ENCODE peak calls at places on chromosome 15, in nine cellular contexts. P is hepatic stellate cell; B is NCI-H345; L is fibroblast of villous mesenchyme; W is fibroblast of pulmonary artery; Q is activated effector memory CD4-positive, alpha-beta T cell treated with Interleukin-2 at 50 U/mL for 16 hours; N is activated T-cell treated with anti-CD3 and anti-CD28 coated beads for 24 hours; I is lower lobe of right lung; E is AG09319. G is an unnamed sample.

GRCh38 chr15:48720646-48721045 is 75.1 kb upstream of the FBN1 start:
- DNase-seq in L (peak; percentile 28), W (peak; percentile 42), I (no peak), E (no peak), B (no peak), Q (no peak), P (no peak), N (no peak), G (no peak)

GRCh38 chr15:68061578-68061977 is 7.5 kb downstream of the PIAS1 start:
- DNase-seq in P (no peak), L (no peak), W (no peak), N (no peak), B (no peak), I (no peak), E (no peak), Q (no peak), G (no peak)

GRCh38 chr15:71701808-71702207 is 108.5 kb upstream of the NR2E3 start:
- DNase-seq in E (no peak), W (no peak), I (no peak), L (no peak), B (no peak), Q (no peak), P (no peak), N (no peak), G (no peak)

GRCh38 chr15:77836116-77836798 is 203.5 kb upstream of the LINGO1 start:
- DNase-seq in W (peak; percentile 37), N (no peak), I (no peak), E (no peak), P (peak; percentile 81), Q (no peak), L (peak; percentile 28), B (no peak), G (no peak)

GRCh38 chr15:88738796-88739195 is 64.4 kb upstream of the ACAN start:
- DNase-seq in E (no peak), B (no peak), P (peak; percentile 89), N (no peak), Q (no peak), L (no peak), I (no peak), W (no peak), G (no peak)

GRCh38 chr15:60840703-60841411 is 361.9 kb upstream of the ICE2 start:
- DNase-seq in W (no peak), E (no peak), I (no peak), B (no peak), N (no peak), Q (peak; percentile 49), L (no peak), P (no peak), G (peak; percentile 58)

GRCh38 chr15:59150185-59150584 is 45.2 kb downstream of the CCNB2 start:
- DNase-seq in W (no peak), E (no peak), L (no peak), N (no peak), I (no peak), B (no peak), P (no peak), Q (no peak), G (no peak)

GRCh38 chr15:52206446-52206845 is 15.3 kb upstream of the GNB5 start:
- DNase-seq in E (no peak), W (no peak), P (no peak), N (no peak), B (no peak), I (no peak), Q (no peak), L (no peak), G (no peak)

GRCh38 chr15:62391565-62392262 is 226.6 kb upstream of the C2CD4B start:
- DNase-seq in N (peak; percentile 15), E (no peak), L (peak; percentile 61), B (no peak), I (peak; percentile 53), Q (peak; percentile 6), W (peak; percentile 46), P (peak; percentile 55), G (no peak)

GRCh38 chr15:88792342-88793282 is 10.6 kb upstream of the ACAN start:
- DNase-seq in N (no peak), I (no peak), B (no peak), P (no peak), Q (no peak), E (no peak), L (no peak), W (no peak), G (no peak)

GRCh38 chr15:65528461-65529060 is 1.7 kb upstream of the HACD3 start:
- DNase-seq in P (no peak), B (no peak), W (no peak), N (no peak), E (no peak), L (no peak), Q (no peak), I (no peak), G (no peak)

GRCh38 chr15:51390239-51390931 is 48.9 kb downstream of the GLDN start:
- DNase-seq in B (no peak), W (no peak), I (no peak), N (no peak), P (no peak), L (peak; percentile 19), E (no peak), Q (no peak), G (no peak)

GRCh38 chr15:65856821-65857455 is 12.4 kb upstream of the RAB11A start:
- DNase-seq in Q (peak; percentile 65), L (peak; percentile 64), W (peak; percentile 70), P (no peak), E (no peak), B (peak; percentile 50), N (peak; percentile 72), I (peak; percentile 84), G (peak; percentile 62)

GRCh38 chr15:34810455-34811146 is 15.3 kb upstream of the ACTC1 start:
- DNase-seq in E (peak; percentile 72), Q (no peak), L (peak; percentile 98), B (no peak), N (no peak), I (no peak), P (peak; percentile 70), W (peak; percentile 93), G (no peak)

GRCh38 chr15:52994290-52994689 is 204.2 kb upstream of the ONECUT1 start:
- DNase-seq in L (no peak), E (no peak), B (no peak), I (no peak), P (no peak), Q (no peak), W (no peak), N (no peak), G (no peak)

GRCh38 chr15:99983894-99984293 is 250.7 kb upstream of the LYSMD4 start:
- DNase-seq in I (no peak), N (no peak), E (no peak), L (no peak), Q (no peak), W (peak; percentile 25), B (no peak), P (no peak), G (no peak)

GRCh38 chr15:86595741-86596140 is 516.1 kb downstream of the AGBL1 start:
- DNase-seq in I (no peak), Q (no peak), W (no peak), P (no peak), E (no peak), N (no peak), L (no peak), B (no peak), G (no peak)

GRCh38 chr15:58933311-58934113 is at the start of gene SLTM:
- DNase-seq in N (peak; percentile 88), I (peak; percentile 97), E (peak; percentile 90), Q (peak; percentile 88), B (peak; percentile 86), W (peak; percentile 96), P (peak; percentile 90), L (peak; percentile 97), G (peak; percentile 99)

GRCh38 chr15:82572311-82572710 is 32.1 kb upstream of the RPS17 start:
- DNase-seq in I (no peak), Q (no peak), N (no peak), E (no peak), P (no peak), B (peak; percentile 5), W (no peak), L (no peak), G (no peak)

GRCh38 chr15:66027268-66027806 is 158.0 kb downstream of the RAB11A start:
- DNase-seq in L (no peak), I (no peak), B (no peak), P (no peak), W (no peak), E (no peak), Q (no peak), N (no peak), G (no peak)

GRCh38 chr15:77047013-77047412 is 23.9 kb downstream of the TSPAN3 start:
- DNase-seq in W (no peak), Q (no peak), I (no peak), L (no peak), E (no peak), P (no peak), B (no peak), N (no peak), G (no peak)

GRCh38 chr15:66733976-66734375 is 31.9 kb downstream of the SMAD6 start:
- DNase-seq in B (no peak), Q (no peak), L (no peak), P (no peak), E (no peak), I (no peak), W (no peak), N (no peak), G (no peak)

GRCh38 chr15:42735382-42736165 is 1.4 kb downstream of the CDAN1 start:
- DNase-seq in W (no peak), E (no peak), Q (no peak), P (no peak), I (no peak), B (no peak), L (no peak), N (no peak), G (no peak)

GRCh38 chr15:69604050-69604378 is 151.4 kb downstream of the RPLP1 start:
- DNase-seq in B (peak; percentile 62), N (no peak), I (no peak), Q (no peak), E (no peak), L (no peak), W (no peak), P (no peak), G (no peak)

GRCh38 chr15:64943512-64944225 is 32.0 kb downstream of the ANKDD1A start:
- DNase-seq in B (no peak), W (no peak), L (no peak), P (no peak), E (no peak), N (no peak), Q (no peak), I (no peak), G (no peak)

GRCh38 chr15:40904552-40905201 is 10.4 kb downstream of the VPS18 start:
- DNase-seq in B (no peak), Q (no peak), N (no peak), L (no peak), I (no peak), W (no peak), P (no peak), E (no peak), G (no peak)

GRCh38 chr15:67033012-67033411 is 32.4 kb upstream of the SMAD3 start:
- DNase-seq in Q (no peak), L (no peak), B (no peak), P (no peak), E (no peak), W (no peak), I (no peak), N (no peak), G (no peak)

GRCh38 chr15:35932541-35932940 is 386.6 kb upstream of the DPH6 start:
- DNase-seq in I (no peak), P (no peak), W (no peak), Q (no peak), L (no peak), B (no peak), E (no peak), N (no peak), G (no peak)

GRCh38 chr15:75844629-75845390 is 1.6 kb downstream of the UBE2Q2 start:
- DNase-seq in I (no peak), E (no peak), P (no peak), Q (no peak), N (no peak), B (no peak), W (no peak), L (no peak), G (peak; percentile 22)

GRCh38 chr15:70426065-70426821 is 328.5 kb upstream of the TLE3 start:
- DNase-seq in B (no peak), I (no peak), Q (no peak), P (peak; percentile 27), L (peak; percentile 9), W (no peak), N (no peak), E (no peak), G (no peak)

GRCh38 chr15:95558131-95558530 is 772.4 kb upstream of the NR2F2 start:
- DNase-seq in B (no peak), W (peak; percentile 38), E (no peak), P (no peak), I (no peak), Q (no peak), L (no peak), N (no peak), G (no peak)